ENCODE peak calls at places on chromosome 17, in four cellular contexts. P is SK-N-SH, K is HCT116, I is HepG2. Z is an unnamed sample.

GRCh38 chr17:66527335-66527734 is 224.9 kb downstream of the PRKCA start:
- DNase-seq in I (no peak), K (no peak), P (no peak), Z (no peak)

GRCh38 chr17:57927048-57927723 is 28.0 kb downstream of the CUEDC1 start:
- DNase-seq in I (no peak), P (peak), K (no peak), Z (no peak)

GRCh38 chr17:78416791-78417530 is 38.5 kb downstream of the PGS1 start:
- DNase-seq in K (no peak), I (no peak), P (no peak), Z (no peak)

GRCh38 chr17:8421571-8421970 is 14.1 kb upstream of the NDEL1 start:
- DNase-seq in K (no peak), I (no peak), P (no peak), Z (no peak)

GRCh38 chr17:43634681-43635125 is 27.0 kb downstream of the MEOX1 start:
- DNase-seq in K (no peak), P (no peak), I (peak), Z (no peak)

GRCh38 chr17:34665150-34665802 is 85.9 kb downstream of the TMEM132E start:
- DNase-seq in K (no peak), P (peak), I (no peak), Z (no peak)

GRCh38 chr17:10624966-10625365 is 32.1 kb downstream of the MYH3 start:
- DNase-seq in K (no peak), I (no peak), P (no peak), Z (no peak)

GRCh38 chr17:7354262-7354781 is 634 bp upstream of the TMEM95 start:
- DNase-seq in P (no peak), I (no peak), K (no peak), Z (no peak)

GRCh38 chr17:44878627-44879221 is 20.5 kb downstream of the EFTUD2 start:
- DNase-seq in K (peak), P (peak), I (peak), Z (no peak)

GRCh38 chr17:77717941-77718668 is 240.4 kb upstream of the TNRC6C start:
- DNase-seq in I (peak), K (no peak), P (no peak), Z (peak)

GRCh38 chr17:35432176-35433074 is at the start of gene SLFN12:
- DNase-seq in I (no peak), P (no peak), K (no peak), Z (peak)

GRCh38 chr17:47280072-47280811 is 26.6 kb downstream of the ITGB3 start:
- DNase-seq in P (no peak), I (no peak), K (no peak), Z (no peak)

GRCh38 chr17:40063034-40063765 is 435 bp downstream of the THRA start:
- DNase-seq in I (peak), P (peak), K (no peak), Z (no peak)

GRCh38 chr17:21201302-21201602 is 12.7 kb downstream of the TMEM11 start:
- DNase-seq in P (peak), I (no peak), K (no peak), Z (no peak)

GRCh38 chr17:69908599-69909368 is 166.2 kb upstream of the KCNJ16 start:
- DNase-seq in I (no peak), P (no peak), K (no peak), Z (no peak)

GRCh38 chr17:69913241-69914015 is 161.6 kb upstream of the KCNJ16 start:
- DNase-seq in I (no peak), K (no peak), P (no peak), Z (no peak)

GRCh38 chr17:69909389-69909788 is 165.6 kb upstream of the KCNJ16 start:
- DNase-seq in I (no peak), P (no peak), K (no peak), Z (no peak)

GRCh38 chr17:69916761-69917160 is 158.3 kb upstream of the KCNJ16 start:
- DNase-seq in I (no peak), P (no peak), K (no peak), Z (no peak)

GRCh38 chr17:69912819-69913218 is 162.2 kb upstream of the KCNJ16 start:
- DNase-seq in K (no peak), I (no peak), P (no peak), Z (no peak)
- H2AFZ ChIP-seq in K (no peak), I (no peak), P (no peak), Z (no peak)

DNA sequence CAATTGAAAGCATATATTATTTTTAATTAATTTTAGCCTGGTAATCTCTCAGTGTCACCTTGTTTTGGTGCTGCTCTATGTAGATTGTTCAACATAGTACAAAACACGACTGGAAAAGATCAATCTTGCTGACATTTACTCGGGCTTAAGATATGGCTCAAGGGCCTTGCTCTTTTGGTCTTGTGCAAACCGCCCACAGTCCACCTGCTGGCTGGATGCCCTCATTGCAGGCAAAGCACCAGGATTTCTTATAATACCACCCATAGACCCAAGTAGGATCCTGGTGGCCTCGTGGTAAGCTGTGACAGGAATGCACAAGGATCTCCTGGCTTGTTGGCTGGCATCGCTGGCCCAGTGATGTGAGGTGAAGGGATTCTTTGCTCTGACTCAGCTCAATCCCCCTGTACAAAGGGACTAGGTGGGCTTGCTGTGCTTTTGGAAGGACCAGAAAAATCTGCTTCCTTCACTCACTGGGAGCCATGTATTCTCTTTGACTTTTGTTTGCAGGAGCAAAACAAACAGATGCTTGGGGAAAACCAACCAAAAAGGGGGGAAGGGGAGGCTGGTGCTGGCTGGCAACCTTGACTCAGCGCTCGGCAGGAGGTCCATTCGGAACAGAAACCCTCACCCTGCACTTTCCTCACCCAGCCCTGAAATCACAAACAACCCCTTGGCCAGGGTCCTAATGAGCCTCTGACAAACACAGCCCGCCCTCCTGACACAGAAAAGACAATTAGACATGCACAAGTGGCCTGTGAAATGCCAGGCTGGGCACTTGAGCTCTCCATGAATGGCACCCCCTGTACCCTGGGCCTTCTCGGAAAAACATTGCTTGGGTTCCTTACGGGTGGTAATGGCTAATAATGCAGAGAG is 36.6 kb upstream of the MED9 start:
- DNase-seq in P (peak), K (peak), I (peak), Z (peak)
- TF ChIP-seq SIN3A in P (no peak), K (no peak), I (no peak), Z (no peak)

DNA sequence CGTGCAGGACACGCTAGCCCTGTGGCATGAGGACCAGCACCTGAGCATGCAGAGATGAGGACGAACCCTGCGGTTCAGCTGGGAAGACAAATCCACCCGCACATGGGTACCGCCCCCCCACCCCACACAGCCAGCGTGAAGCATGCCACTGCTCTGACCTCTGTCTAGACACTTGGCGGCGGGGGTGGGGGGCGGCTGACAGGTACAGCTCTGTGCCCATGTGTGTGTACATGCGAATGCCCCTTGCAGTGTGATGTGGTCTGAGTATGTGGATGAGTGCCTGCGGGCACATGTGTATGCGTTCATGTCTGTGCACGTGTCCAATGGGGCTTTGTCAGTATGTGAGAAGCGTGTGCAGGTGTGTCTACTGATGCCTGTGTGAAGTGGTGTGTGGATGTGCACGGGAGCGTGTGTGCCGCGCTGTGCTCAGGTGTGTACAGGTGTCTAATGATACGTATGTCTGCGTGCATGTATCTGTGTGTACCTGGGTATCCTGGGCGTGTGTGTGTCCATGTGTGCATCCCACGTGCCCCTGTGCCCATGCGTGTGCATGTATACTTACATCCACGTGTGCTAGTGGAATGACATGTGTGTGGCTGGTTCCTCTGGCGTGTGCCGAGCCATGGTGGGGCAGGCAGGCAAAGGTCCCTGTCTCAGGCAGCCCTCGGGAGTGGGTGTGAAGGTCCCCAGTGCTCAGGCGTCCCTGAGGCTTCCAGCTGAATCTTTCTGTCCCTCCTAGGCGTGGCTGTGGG is 650 bp upstream of the RAP1GAP2 start:
- DNase-seq in K (no peak), I (no peak), P (no peak), Z (no peak)
- H2AFZ ChIP-seq in K (no peak), I (no peak), P (no peak), Z (no peak)

GRCh38 chr17:75524269-75524970 is 1.1 kb upstream of the LLGL2 start:
- DNase-seq in I (no peak), P (peak), K (no peak), Z (no peak)
- TF ChIP-seq SIN3A in I (no peak), P (no peak), K (no peak), Z (no peak)

DNA sequence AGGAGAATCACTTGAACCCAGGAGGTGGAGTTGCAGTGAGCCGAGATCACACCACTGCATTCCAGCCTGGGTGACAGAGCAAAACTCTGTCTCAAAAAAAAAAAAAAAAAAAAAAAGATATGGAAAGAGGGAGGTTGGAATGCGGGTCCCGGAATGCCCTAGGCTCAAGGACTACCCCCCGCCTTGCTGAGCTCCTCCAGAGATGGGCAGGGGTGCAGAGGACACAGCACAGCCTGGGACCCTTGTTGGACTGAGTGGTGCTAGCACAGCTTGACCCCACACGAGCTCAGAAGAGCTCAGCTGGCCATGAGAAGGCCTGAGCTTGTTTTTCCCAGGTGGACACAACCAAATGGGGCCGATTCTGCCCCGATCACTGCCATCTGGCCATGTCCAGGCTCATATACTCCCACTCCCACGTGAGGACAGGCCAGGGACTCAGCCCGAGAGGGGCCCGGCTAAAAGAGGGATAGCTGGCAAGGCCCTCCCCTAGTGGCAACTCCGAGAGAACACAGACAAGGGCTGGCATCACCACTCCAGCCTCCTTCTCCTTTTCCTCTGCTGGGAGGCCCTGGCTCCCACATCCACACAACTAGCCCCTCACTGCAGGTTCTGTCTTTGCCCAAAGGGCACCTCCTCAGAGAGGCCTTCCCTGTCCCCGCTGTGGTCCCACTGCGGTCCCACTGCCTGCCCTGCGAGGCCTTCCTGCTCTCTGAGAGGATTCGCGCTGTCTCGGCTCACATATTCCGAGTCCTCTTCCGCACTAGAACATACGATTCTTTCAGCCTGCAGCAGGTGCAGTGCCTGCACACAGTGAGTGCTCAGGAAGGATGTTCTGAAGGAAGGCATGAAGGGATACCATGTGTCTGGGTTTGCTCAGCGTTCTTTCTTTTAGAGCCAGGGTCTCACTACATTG is 11.0 kb downstream of the SGCA start:
- DNase-seq in P (no peak), I (no peak), K (no peak), Z (no peak)
- H2AFZ ChIP-seq in P (no peak), I (no peak), K (no peak), Z (no peak)

DNA sequence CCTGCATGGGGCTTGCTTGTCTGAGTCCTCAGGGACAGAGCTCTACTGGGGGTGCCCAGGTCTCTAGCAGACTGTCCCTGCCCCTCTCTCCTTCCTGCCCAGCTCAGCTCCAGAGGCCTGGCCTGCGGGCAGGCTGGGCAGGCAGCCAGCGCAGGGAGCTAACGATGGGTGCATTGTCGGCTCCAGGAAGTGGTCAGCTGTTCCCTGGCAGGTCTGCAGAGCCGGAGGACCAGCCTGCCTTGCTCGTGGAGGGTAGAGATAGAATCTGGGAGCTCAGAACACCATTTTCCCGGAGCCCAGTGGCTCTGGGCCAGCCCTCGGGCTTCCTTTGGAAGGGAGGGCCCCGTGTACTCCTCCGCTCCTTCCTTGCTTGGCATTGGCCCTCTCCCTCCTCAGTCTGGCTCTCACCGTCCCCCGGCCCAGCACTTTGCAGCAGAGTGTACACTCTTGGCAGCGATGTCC is 189.6 kb downstream of the RAB11FIP4 start:
- DNase-seq in K (no peak), I (no peak), P (peak), Z (no peak)
- TF ChIP-seq SIN3A in K (no peak), I (no peak), P (peak), Z (no peak)

GRCh38 chr17:65041518-65041917 is 15.0 kb downstream of the GNA13 start:
- DNase-seq in I (no peak), P (no peak), K (no peak), Z (no peak)

GRCh38 chr17:65042911-65043310 is 13.6 kb downstream of the GNA13 start:
- DNase-seq in K (no peak), P (no peak), I (no peak), Z (no peak)

GRCh38 chr17:65037157-65037556 is 19.4 kb downstream of the GNA13 start:
- DNase-seq in K (no peak), I (no peak), P (no peak), Z (no peak)

GRCh38 chr17:65035704-65036103 is 20.8 kb downstream of the GNA13 start:
- DNase-seq in I (no peak), P (no peak), K (no peak), Z (no peak)

GRCh38 chr17:65039349-65039988 is 17.1 kb downstream of the GNA13 start:
- DNase-seq in P (no peak), K (no peak), I (no peak), Z (no peak)
- H2AFZ ChIP-seq in P (no peak), K (no peak), I (no peak), Z (no peak)

DNA sequence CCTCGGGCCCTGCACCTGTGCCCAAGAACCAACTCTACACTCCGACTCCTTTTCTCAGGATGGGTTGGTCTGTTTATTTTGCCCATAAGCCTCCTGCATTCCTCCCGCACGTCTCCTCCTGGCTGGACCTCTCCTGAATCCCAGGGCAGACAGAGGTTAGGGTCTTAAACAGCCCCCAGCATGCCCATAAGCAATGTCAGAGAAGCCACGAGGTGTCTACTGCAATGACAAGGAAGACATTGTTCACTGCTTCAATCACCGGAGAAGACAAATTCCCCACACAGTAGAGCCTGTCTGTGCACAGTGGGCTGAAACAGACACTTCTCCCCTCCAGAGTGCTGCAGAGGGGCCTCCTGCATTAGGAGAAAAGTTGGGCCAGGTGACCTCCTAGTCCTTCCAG is 230.6 kb upstream of the RPL38 start:
- DNase-seq in P (no peak), K (no peak), I (no peak), Z (no peak)
- TF ChIP-seq SIN3A in P (no peak), K (no peak), I (no peak), Z (no peak)

GRCh38 chr17:3260163-3260562 is 38.0 kb downstream of the OR3A1 start:
- DNase-seq in I (no peak), K (no peak), P (no peak), Z (no peak)
- H2AFZ ChIP-seq in I (no peak), K (no peak), P (no peak), Z (no peak)

DNA sequence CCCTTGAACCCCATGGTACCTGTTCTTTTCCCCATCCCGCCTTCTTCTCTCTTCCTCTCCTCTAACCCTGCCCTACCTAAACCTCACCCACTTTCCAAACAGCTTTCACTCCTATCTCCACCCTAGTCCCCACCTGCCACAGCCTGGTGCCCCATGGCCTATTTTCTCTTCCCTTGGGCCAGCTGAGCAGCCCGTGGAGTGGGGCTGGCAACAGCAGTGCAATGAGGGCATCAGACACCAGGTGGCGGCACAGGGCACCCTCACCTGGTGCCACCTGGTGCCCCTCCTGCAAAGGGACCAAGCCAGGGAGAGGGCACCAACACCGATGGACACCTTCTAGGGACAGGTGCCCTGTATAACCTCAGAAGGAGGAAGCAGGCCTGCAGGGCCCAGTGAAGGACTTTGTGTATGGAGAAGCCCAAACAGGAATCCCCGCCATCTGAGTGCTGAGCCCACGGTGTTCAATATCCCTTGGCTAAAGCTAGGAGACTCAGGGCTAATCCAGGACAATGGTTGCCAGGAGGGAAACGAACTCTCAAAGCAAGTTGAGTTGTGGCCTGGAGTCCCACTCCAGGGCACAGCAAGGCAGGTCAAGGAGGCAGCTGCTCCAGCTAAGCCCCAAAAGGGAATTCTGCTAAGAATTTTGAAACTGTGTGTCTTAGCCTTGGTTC is 4.0 kb upstream of the ABCC3 start:
- DNase-seq in K (peak), I (peak), P (peak), Z (no peak)
- TF ChIP-seq SIN3A in K (no peak), I (no peak), P (no peak), Z (peak)